ENCODE peak calls at places on chromosome 19, in eight cellular contexts. L is GM12865, C is thoracic aorta, H is IMR-90, G is bronchial epithelial cell, X is AG04450, E is BE2C, Z is heart right ventricle. D is an unnamed sample.

GRCh38 chr19:16288544-16288943 is 36.1 kb upstream of the KLF2 start:
- DNase-seq in L (no peak), C (no peak), H (peak), G (no peak), X (no peak), E (no peak), Z (peak), D (no peak)

GRCh38 chr19:42634409-42635232 is 39.9 kb upstream of the CEACAM8 start:
- DNase-seq in L (peak), C (no peak), H (peak), G (peak), X (no peak), E (peak), Z (no peak), D (peak)

GRCh38 chr19:43782689-43783231 is 2.0 kb upstream of the KCNN4 start:
- DNase-seq in L (peak), C (no peak), H (no peak), G (no peak), X (no peak), E (no peak), Z (no peak), D (no peak)

GRCh38 chr19:7612282-7613274 is 16.8 kb downstream of the XAB2 start:
- DNase-seq in L (no peak), C (no peak), H (no peak), G (no peak), X (no peak), E (no peak), Z (no peak), D (peak)

GRCh38 chr19:34556500-34556899 is 74.9 kb downstream of the WTIP start:
- DNase-seq in L (no peak), C (no peak), H (no peak), G (no peak), X (no peak), E (peak), Z (peak), D (peak)

GRCh38 chr19:44615529-44616247 is 2.3 kb downstream of the IGSF23 start:
- DNase-seq in L (no peak), C (no peak), H (no peak), G (no peak), X (no peak), E (no peak), Z (no peak), D (peak)

GRCh38 chr19:35120492-35120891 is 4.9 kb downstream of the FXYD3 start:
- DNase-seq in L (no peak), C (no peak), H (peak), G (peak), X (no peak), E (no peak), Z (no peak), D (no peak)

GRCh38 chr19:18612772-18613588 is at the start of gene TMEM59L:
- DNase-seq in L (no peak), C (no peak), H (no peak), G (no peak), X (no peak), E (peak), Z (no peak), D (no peak)

GRCh38 chr19:31002852-31003251 is 346.4 kb downstream of the TSHZ3 start:
- DNase-seq in L (no peak), C (no peak), H (no peak), G (no peak), X (no peak), E (no peak), Z (no peak), D (no peak)

GRCh38 chr19:11197291-11198174 is at the start of gene KANK2:
- DNase-seq in L (peak), C (no peak), H (peak), G (peak), X (no peak), E (peak), Z (peak), D (peak)

GRCh38 chr19:55649579-55650557 is 1.9 kb downstream of the CCDC106 start:
- DNase-seq in L (no peak), C (no peak), H (no peak), G (no peak), X (no peak), E (no peak), Z (no peak), D (no peak)

GRCh38 chr19:53537126-53537522 is 821 bp upstream of the ZNF331 start:
- DNase-seq in L (no peak), C (no peak), H (no peak), G (no peak), X (no peak), E (no peak), Z (no peak), D (peak)

GRCh38 chr19:32550666-32551065 is 30.3 kb upstream of the PDCD5 start:
- DNase-seq in L (no peak), C (no peak), H (no peak), G (no peak), X (no peak), E (no peak), Z (no peak), D (no peak)

GRCh38 chr19:41420101-41420880 is 6.9 kb downstream of the B3GNT8 start:
- DNase-seq in L (no peak), C (no peak), H (no peak), G (no peak), X (no peak), E (no peak), Z (no peak), D (peak)

GRCh38 chr19:47794526-47794925 is 9.8 kb downstream of the TPRX1 start:
- DNase-seq in L (no peak), C (no peak), H (no peak), G (no peak), X (no peak), E (no peak), Z (no peak), D (no peak)
- TF ChIP-seq CTCF in L (no peak), C (no peak), H (no peak), G (peak), X (no peak), E (peak), Z (no peak), D (peak)

GRCh38 chr19:38778733-38779132 is 5.4 kb upstream of the LGALS7 start:
- DNase-seq in L (no peak), C (no peak), H (no peak), G (no peak), X (no peak), E (no peak), Z (no peak), D (no peak)

GRCh38 chr19:38774181-38774950 is 1.0 kb upstream of the LGALS7 start:
- DNase-seq in L (no peak), C (no peak), H (no peak), G (no peak), X (no peak), E (no peak), Z (no peak), D (no peak)

GRCh38 chr19:38769635-38770211 is 3.6 kb downstream of the LGALS7 start:
- DNase-seq in L (peak), C (peak), H (peak), G (peak), X (peak), E (peak), Z (peak), D (no peak)

GRCh38 chr19:38773469-38774177 is at the start of gene LGALS7:
- DNase-seq in L (no peak), C (no peak), H (no peak), G (no peak), X (no peak), E (no peak), Z (no peak), D (no peak)
- H3K4me3 ChIP-seq in L (no peak), C (no peak), H (no peak), G (no peak), X (no peak), E (no peak), Z (no peak), D (no peak)

GRCh38 chr19:4647676-4648644 is 8.6 kb downstream of the TNFAIP8L1 start:
- DNase-seq in L (no peak), C (no peak), H (no peak), G (no peak), X (no peak), E (peak), Z (peak), D (no peak)
- TF ChIP-seq CTCF in L (no peak), C (no peak), H (no peak), G (no peak), X (no peak), E (peak), Z (peak), D (no peak)

GRCh38 chr19:45782820-45783785 is 813 bp upstream of the DMPK start:
- DNase-seq in L (no peak), C (no peak), H (peak), G (no peak), X (no peak), E (no peak), Z (peak), D (no peak)
- H3K4me3 ChIP-seq in L (no peak), C (peak), H (no peak), G (no peak), X (peak), E (no peak), Z (peak), D (no peak)

GRCh38 chr19:3275068-3275582 is 50.7 kb downstream of the CELF5 start:
- DNase-seq in L (peak), C (no peak), H (no peak), G (no peak), X (no peak), E (peak), Z (no peak), D (peak)
- TF ChIP-seq CTCF in L (peak), C (no peak), H (peak), G (peak), X (peak), E (peak), Z (no peak), D (peak)

DNA sequence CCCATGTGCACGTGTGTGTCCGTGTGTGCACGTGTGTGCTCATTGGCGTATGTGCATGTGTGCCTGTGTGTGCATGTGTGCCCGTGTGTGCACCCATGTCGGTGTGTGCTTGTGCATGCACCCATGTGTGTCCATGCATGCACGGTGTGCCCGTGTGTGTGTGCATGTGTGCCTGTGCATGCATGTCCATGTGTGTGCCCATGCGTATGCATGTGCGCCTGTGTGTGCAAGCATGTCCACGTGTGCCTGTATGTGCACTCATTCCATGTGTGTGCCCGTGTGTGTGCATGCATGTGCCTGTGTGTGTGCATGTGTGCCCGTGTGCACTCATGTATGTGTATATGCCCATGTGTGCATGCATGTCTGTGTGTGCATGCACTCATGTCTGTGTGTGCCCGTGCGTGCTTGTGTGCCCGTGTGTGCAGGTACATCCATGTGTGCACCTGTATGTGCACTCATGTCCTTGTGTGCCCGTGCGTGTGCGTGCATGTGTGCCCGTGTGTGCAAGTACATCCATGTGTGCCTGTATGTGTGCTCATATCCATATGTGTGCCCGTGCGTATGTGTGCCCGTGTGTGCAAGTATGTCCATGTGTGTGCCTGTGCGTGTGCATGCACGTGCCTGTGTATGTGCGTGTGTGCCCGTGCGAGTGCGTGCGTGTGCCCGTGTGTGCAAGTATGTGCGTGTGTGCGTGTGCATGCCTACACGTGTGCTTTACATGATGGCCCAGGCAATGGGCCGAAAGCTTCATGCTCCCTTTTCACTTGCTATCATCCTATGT is 21.6 kb upstream of the MATK start:
- DNase-seq in L (no peak), C (no peak), H (no peak), G (no peak), X (no peak), E (no peak), Z (no peak), D (no peak)
- H3K4me3 ChIP-seq in L (no peak), C (no peak), H (no peak), G (no peak), X (no peak), E (no peak), Z (no peak), D (no peak)

D was measured in NB4.